ENCODE peak calls at places on chromosomes 7 and 10, in nine cellular contexts. G is mucosa of descending colon, U is Caco-2, K is pancreas, I is upper lobe of right lung, S is thyroid gland, Q is cardiac muscle cell, O is gastrocnemius medialis, F is body of pancreas. T is an unnamed sample. For H3K4me1, the result is how much of the 10 kb centered on the place peaks cover.

GRCh38 chr10:84715911-84716310 is 387.5 kb downstream of the CCSER2 start:
- DNase-seq in G (peak), U (no peak), K (no peak), I (no peak), S (peak), Q (peak), O (no peak), F (no peak), T (no peak)

GRCh38 chr7:135188298-135188984 is 17.9 kb upstream of the CYREN start:
- DNase-seq in G (no peak), U (no peak), K (no peak), I (no peak), S (no peak), Q (no peak), O (no peak), F (peak), T (no peak)

GRCh38 chr10:79047875-79048638 is 20.7 kb upstream of the ZMIZ1 start:
- DNase-seq in G (peak), U (peak), K (peak), I (peak), S (no peak), Q (no peak), O (no peak), F (peak), T (peak)

GRCh38 chr10:71971311-71971731 is 7.1 kb downstream of the CHST3 start:
- DNase-seq in G (no peak), U (no peak), K (no peak), I (no peak), S (peak), Q (no peak), O (no peak), F (no peak), T (no peak)

GRCh38 chr10:86225098-86225782 is 141.4 kb downstream of the GRID1 start:
- DNase-seq in G (no peak), U (no peak), K (no peak), I (no peak), S (peak), Q (peak), O (no peak), F (no peak), T (no peak)

GRCh38 chr10:133467286-133467911 is 13.7 kb downstream of the SCART1 start:
- DNase-seq in G (no peak), U (no peak), K (no peak), I (no peak), S (no peak), Q (no peak), O (no peak), F (no peak), T (no peak)

GRCh38 chr7:128102490-128103291 is 71.5 kb upstream of the LRRC4 start:
- DNase-seq in G (no peak), U (no peak), K (no peak), I (no peak), S (no peak), Q (no peak), O (no peak), F (no peak), T (no peak)

GRCh38 chr10:117543999-117544728 is 1.6 kb downstream of the EMX2 start:
- DNase-seq in G (no peak), U (no peak), K (no peak), I (no peak), S (no peak), Q (no peak), O (no peak), F (no peak), T (no peak)

GRCh38 chr7:124758327-124758726 is 7.3 kb downstream of the GPR37 start:
- DNase-seq in G (no peak), U (no peak), K (no peak), I (no peak), S (no peak), Q (no peak), O (no peak), F (no peak), T (no peak)

GRCh38 chr7:44145419-44145968 is 4.4 kb upstream of the MYL7 start:
- DNase-seq in G (no peak), U (peak), K (no peak), I (no peak), S (no peak), Q (peak), O (no peak), F (no peak), T (no peak)
- H3K4me3 ChIP-seq in G (no peak), U (no peak), K (peak), I (peak), S (peak), Q (peak), O (peak), F (no peak), T (peak)

GRCh38 chr7:92391071-92391470 is 56.2 kb upstream of the GATAD1 start:
- DNase-seq in G (no peak), U (peak), K (no peak), I (no peak), S (peak), Q (no peak), O (no peak), F (no peak), T (no peak)
- H3K4me1 ChIP-seq in G (under half), U (under half), K (under half), I (under half), S (under half), Q (under half), O (under half), F (under half), T (under half)

GRCh38 chr7:144629011-144629410 is 206.8 kb downstream of the TPK1 start:
- DNase-seq in G (no peak), U (no peak), K (no peak), I (no peak), S (no peak), Q (no peak), O (no peak), F (no peak), T (no peak)
- TF ChIP-seq CTCF in G (no peak), U (no peak), K (no peak), I (no peak), S (no peak), Q (no peak), O (no peak), F (no peak), T (no peak)

GRCh38 chr10:112955736-112956421 is 5.8 kb downstream of the TCF7L2 start:
- DNase-seq in G (no peak), U (no peak), K (no peak), I (no peak), S (no peak), Q (peak), O (no peak), F (no peak), T (peak)
- H3K4me3 ChIP-seq in G (peak), U (peak), K (peak), I (peak), S (no peak), Q (peak), O (peak), F (no peak), T (peak)

GRCh38 chr10:114631678-114632417 is 26.2 kb downstream of the ABLIM1 start:
- DNase-seq in G (peak), U (peak), K (peak), I (peak), S (peak), Q (peak), O (no peak), F (peak), T (no peak)
- H3K4me1 ChIP-seq in G (under half), U (half or more), K (under half), I (under half), S (under half), Q (half or more), O (under half), F (under half), T (under half)